ENCODE peak calls at places on chromosome 16, in four cellular contexts. H, M, U and X are unnamed samples.

GRCh38 chr16:81831722-81832126 is 52.6 kb downstream of the PLCG2 start:
- DNase-seq in U (peak), M (peak), H (no peak), X (peak)

GRCh38 chr16:84820305-84820684 is 510 bp downstream of the CRISPLD2 start:
- DNase-seq in U (no peak), H (no peak), M (no peak), X (no peak)

GRCh38 chr16:15899538-15900100 is 11.2 kb upstream of the CEP20 start:
- DNase-seq in M (no peak), U (no peak), H (no peak), X (no peak)

GRCh38 chr16:28010671-28011070 is 52.8 kb downstream of the GSG1L start:
- DNase-seq in M (no peak), H (no peak), U (no peak), X (no peak)

GRCh38 chr16:74892574-74893461 is 92.1 kb downstream of the WDR59 start:
- DNase-seq in M (no peak), H (no peak), U (no peak), X (no peak)

GRCh38 chr16:57960310-57960709 is 10.6 kb downstream of the CNGB1 start:
- DNase-seq in H (no peak), M (no peak), U (no peak), X (no peak)

GRCh38 chr16:68884867-68885266 is 41.5 kb downstream of the TANGO6 start:
- DNase-seq in U (no peak), H (no peak), M (no peak), X (no peak)

GRCh38 chr16:68215302-68215701 is 20.6 kb downstream of the ESRP2 start:
- DNase-seq in M (no peak), U (no peak), H (no peak), X (no peak)

GRCh38 chr16:2854700-2855309 is 3.2 kb downstream of the PRSS22 start:
- DNase-seq in U (no peak), H (no peak), M (no peak), X (no peak)

GRCh38 chr16:31707743-31708335 is 165.8 kb upstream of the ZNF267 start:
- DNase-seq in M (no peak), U (no peak), H (no peak), X (no peak)

GRCh38 chr16:2964416-2965223 is 545 bp downstream of the KREMEN2 start:
- DNase-seq in U (peak), H (no peak), M (peak), X (peak)

GRCh38 chr16:68281368-68282063 is 17.2 kb downstream of the SLC7A6 start:
- DNase-seq in U (peak), H (no peak), M (no peak), X (peak)

GRCh38 chr16:27538508-27538907 is 11.2 kb downstream of the GTF3C1 start:
- DNase-seq in U (no peak), H (no peak), M (no peak), X (no peak)

GRCh38 chr16:75471723-75472634 is 7.5 kb upstream of the TMEM170A start:
- DNase-seq in H (no peak), M (no peak), U (peak), X (peak)